ENCODE peak calls at places on chromosomes 12 and 14, in six cellular contexts. O, J, P, B, T and V are unnamed samples.

GRCh38 chr12:389138-390096 is at the start of gene KDM5A:
- DNase-seq in J (peak; percentile 91), B (peak; percentile 78), T (peak; percentile 90), P (peak; percentile 92), O (peak; percentile 95), V (peak; percentile 91)

GRCh38 chr14:34797747-34798583 is 77.2 kb downstream of the BAZ1A start:
- DNase-seq in B (no peak), T (no peak), O (no peak), P (no peak), J (no peak), V (no peak)

GRCh38 chr12:65487679-65488078 is 209.2 kb downstream of the MSRB3 start:
- DNase-seq in P (no peak), O (no peak), T (no peak), B (no peak), J (no peak), V (no peak)

GRCh38 chr14:68539311-68539737 is 253.5 kb downstream of the ZFP36L1 start:
- DNase-seq in J (no peak), P (no peak), O (no peak), B (no peak), T (no peak), V (no peak)

GRCh38 chr12:62761658-62762057 is 173.3 kb downstream of the PPM1H start:
- DNase-seq in O (no peak), P (no peak), B (no peak), T (no peak), J (no peak), V (no peak)

GRCh38 chr12:4355843-4356327 is 23.6 kb downstream of the FGF23 start:
- DNase-seq in P (peak; percentile 17), O (peak; percentile 32), T (no peak), B (no peak), J (peak; percentile 70), V (peak; percentile 48)

GRCh38 chr14:95620659-95621059 is 65.6 kb upstream of the TCL1B start:
- DNase-seq in T (no peak), J (no peak), P (no peak), B (no peak), O (no peak), V (no peak)

GRCh38 chr14:93108105-93108504 is 7.6 kb downstream of the ITPK1 start:
- DNase-seq in T (no peak), O (no peak), P (no peak), B (no peak), J (no peak), V (no peak)

GRCh38 chr14:76056128-76056527 is 70.6 kb downstream of the IFT43 start:
- DNase-seq in T (no peak), J (no peak), P (no peak), O (peak; percentile 11), B (no peak), V (no peak)

GRCh38 chr12:12432373-12432772 is 75.5 kb downstream of the BORCS5 start:
- DNase-seq in B (no peak), P (no peak), J (no peak), T (no peak), O (peak; percentile 77), V (no peak)

GRCh38 chr12:66514581-66514980 is 164.3 kb downstream of the GRIP1 start:
- DNase-seq in B (no peak), T (no peak), J (no peak), O (peak; percentile 32), P (no peak), V (no peak)

GRCh38 chr14:73786942-73787759 is 64.5 kb upstream of the PTGR2 start:
- DNase-seq in B (peak; percentile 22), T (peak; percentile 78), J (peak; percentile 61), P (peak; percentile 78), O (no peak), V (peak; percentile 68)

GRCh38 chr14:55054098-55054497 is 2.7 kb downstream of the MAPK1IP1L start:
- DNase-seq in O (no peak), J (no peak), T (no peak), B (no peak), P (no peak), V (no peak)

GRCh38 chr12:203074-203461 is 10.9 kb downstream of the SLC6A12 start:
- DNase-seq in T (no peak), B (no peak), P (no peak), J (no peak), O (no peak), V (no peak)

GRCh38 chr12:116588390-116589028 is 29.3 kb downstream of the MAP1LC3B2 start:
- DNase-seq in T (no peak), P (no peak), B (no peak), J (no peak), O (no peak), V (no peak)
- TF ChIP-seq CTCF in T (no peak), P (no peak), B (no peak), J (no peak), O (no peak), V (no peak)

DNA sequence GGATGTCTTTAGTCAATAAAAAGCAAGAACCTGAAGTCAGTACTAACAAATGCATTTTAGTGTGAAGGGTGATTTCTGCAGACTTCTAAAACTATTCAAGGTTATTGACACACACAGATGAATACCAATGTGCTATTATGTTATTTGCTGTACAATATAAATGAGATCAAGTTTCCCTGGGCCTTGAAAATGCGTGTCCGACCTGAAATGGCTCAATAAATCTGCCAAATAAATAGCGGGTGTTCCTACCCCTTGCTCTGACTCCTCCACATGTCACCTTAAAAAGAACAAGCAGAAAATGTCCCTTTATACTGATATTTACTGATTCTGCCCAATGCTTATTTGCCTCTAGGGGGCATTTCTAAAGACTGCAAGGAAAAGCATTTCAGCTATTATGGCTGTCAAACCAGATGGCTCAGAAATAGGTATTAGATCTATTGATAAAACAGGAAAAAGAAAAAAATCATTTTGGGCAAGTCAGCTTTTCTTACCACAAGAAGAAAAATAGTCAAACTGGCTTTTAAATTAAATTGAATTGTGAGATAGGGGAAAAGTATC is 367.3 kb upstream of the KITLG start:
- DNase-seq in J (no peak), T (no peak), O (no peak), P (no peak), B (no peak), V (no peak)
- TF ChIP-seq CTCF in J (no peak), T (no peak), O (peak; percentile 4), P (no peak), B (no peak), V (no peak)

DNA sequence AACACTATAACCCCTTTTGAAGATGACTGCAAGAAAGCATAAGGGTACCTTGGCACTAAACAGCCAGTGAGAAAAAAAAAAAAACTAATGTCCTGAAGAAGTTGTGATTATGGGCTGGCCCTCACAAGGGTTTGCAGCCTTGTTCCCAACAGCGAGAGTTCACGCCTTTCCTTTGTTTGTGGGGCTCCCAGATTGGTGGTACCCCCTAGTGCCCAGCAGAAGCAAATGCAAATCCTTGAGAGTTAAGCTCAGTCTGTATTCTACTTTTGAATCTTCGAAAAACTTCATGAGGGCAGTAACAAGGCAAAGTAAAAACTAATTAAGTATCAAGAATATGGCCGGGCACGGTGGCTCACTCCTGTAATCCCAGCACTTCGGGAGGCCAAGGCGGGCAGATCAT is 238.9 kb upstream of the LMO3 start:
- DNase-seq in P (no peak), O (no peak), T (no peak), J (no peak), B (no peak), V (no peak)
- TF ChIP-seq CTCF in P (no peak), O (no peak), T (no peak), J (peak; percentile 33), B (no peak), V (no peak)

GRCh38 chr12:24947541-24948451 is 1.1 kb downstream of the BCAT1 start:
- DNase-seq in B (no peak), T (no peak), O (no peak), J (no peak), P (no peak), V (peak; percentile 52)

GRCh38 chr12:24945822-24946221 is 3.1 kb downstream of the BCAT1 start:
- DNase-seq in J (no peak), P (no peak), B (no peak), O (no peak), T (no peak), V (no peak)

GRCh38 chr12:24948452-24948815 is 467 bp downstream of the BCAT1 start:
- DNase-seq in B (no peak), T (no peak), J (peak; percentile 17), O (peak; percentile 63), P (no peak), V (peak; percentile 54)

GRCh38 chr12:24950231-24950834 is 1.4 kb upstream of the BCAT1 start:
- DNase-seq in B (no peak), T (no peak), J (no peak), P (no peak), O (no peak), V (peak; percentile 55)

DNA sequence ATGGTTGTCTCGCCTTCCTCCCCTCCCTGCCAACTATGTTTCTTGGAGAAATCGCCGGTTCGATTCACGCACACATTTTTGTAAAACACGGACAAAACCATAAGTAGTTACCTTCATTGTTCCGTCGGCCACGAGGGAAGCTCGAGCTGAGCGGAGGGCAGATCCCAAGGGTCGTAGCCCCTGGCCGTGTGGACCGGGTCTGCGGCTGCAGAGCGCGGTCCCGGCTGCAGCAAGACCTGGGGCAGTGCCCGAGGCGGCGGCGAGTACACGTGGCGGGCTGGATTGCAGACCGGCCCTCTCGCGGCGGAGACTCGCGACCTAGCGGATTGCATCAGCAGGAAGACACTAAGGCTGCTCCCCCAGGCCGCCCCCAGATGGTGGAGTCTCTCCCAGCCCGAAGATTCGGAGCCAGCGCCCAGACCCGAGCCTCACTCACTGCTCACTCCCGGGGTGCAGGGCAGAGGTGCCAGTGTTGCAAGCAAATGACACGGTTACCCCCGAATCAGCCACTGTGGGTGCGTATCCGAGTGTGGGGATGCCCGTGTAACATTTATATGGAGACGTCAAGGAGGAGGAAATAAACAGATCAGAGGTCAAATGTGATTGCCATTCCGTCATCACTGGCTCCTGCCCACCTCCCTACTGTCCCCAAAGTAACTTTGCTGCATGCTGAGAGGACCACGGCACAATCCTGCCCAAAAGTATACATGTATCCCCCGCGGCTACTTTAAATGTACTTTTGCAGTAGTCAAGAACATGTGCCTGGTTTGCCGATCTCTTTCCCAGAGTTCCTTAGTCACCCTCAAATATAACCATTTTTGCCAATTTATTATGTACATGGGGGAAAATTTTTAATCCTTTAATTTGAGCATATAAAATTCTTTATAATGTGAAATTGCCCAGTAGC is at the start of gene BCAT1:
- DNase-seq in P (peak; percentile 55), O (peak; percentile 85), B (no peak), T (peak; percentile 73), J (peak; percentile 75), V (peak; percentile 60)
- TF ChIP-seq CTCF in P (no peak), O (peak; percentile 15), B (no peak), T (peak; percentile 16), J (no peak), V (peak; percentile 5)